ENCODE peak calls at places on chromosomes 4 and X, in eight cellular contexts. S is fibroblast of mammary gland; D is choroid plexus epithelial cell; E is CD4-positive, alpha-beta T cell; U is GM20000; O is nephron progenitor cell; T is heart right ventricle; V is foreskin keratinocyte. G is an unnamed sample.

GRCh38 chr4:65670331-65671031 is at the start of gene EPHA5:
- DNase-seq in S (peak; percentile 56), D (peak; percentile 90), E (no peak), U (peak; percentile 11), O (peak; percentile 83), T (peak; percentile 22), V (peak; percentile 40), G (peak; percentile 16)

GRCh38 chr4:8035371-8035780 is 95.7 kb upstream of the AFAP1 start:
- DNase-seq in S (peak; percentile 6), D (peak; percentile 83), E (no peak), U (no peak), O (no peak), T (no peak), V (no peak), G (no peak)

GRCh38 chr4:4387531-4388311 is 819 bp downstream of the NSG1 start:
- DNase-seq in S (no peak), D (no peak), E (no peak), U (no peak), O (peak; percentile 39), T (no peak), V (no peak), G (no peak)

GRCh38 chrX:82218361-82218760 is 1016.5 kb downstream of the SH3BGRL start:
- DNase-seq in S (peak; percentile 31), D (peak; percentile 24), E (no peak), U (peak; percentile 3), O (no peak), T (no peak), V (no peak), G (peak; percentile 9)

GRCh38 chr4:141246683-141247429 is 26.2 kb downstream of the ZNF330 start:
- DNase-seq in S (no peak), D (peak; percentile 20), E (no peak), U (no peak), O (no peak), T (no peak), V (no peak), G (no peak)

GRCh38 chr4:22410645-22411247 is 105.1 kb downstream of the ADGRA3 start:
- DNase-seq in S (peak; percentile 19), D (peak; percentile 30), E (no peak), U (no peak), O (no peak), T (no peak), V (no peak), G (no peak)

GRCh38 chrX:124981420-124981819 is 338.3 kb upstream of the TEX13C start:
- DNase-seq in S (no peak), D (no peak), E (no peak), U (no peak), O (no peak), T (no peak), V (no peak), G (no peak)

GRCh38 chr4:104491396-104491821 is 3.3 kb downstream of the CXXC4 start:
- DNase-seq in S (peak; percentile 5), D (no peak), E (peak; percentile 11), U (peak; percentile 61), O (peak; percentile 81), T (peak; percentile 16), V (no peak), G (peak; percentile 51)

GRCh38 chrX:20729421-20729820 is 462.7 kb upstream of the RPS6KA3 start:
- DNase-seq in S (peak; percentile 41), D (peak; percentile 2), E (no peak), U (no peak), O (no peak), T (no peak), V (peak; percentile 16), G (no peak)

GRCh38 chrX:38335382-38335781 is 8.1 kb upstream of the RPGR start:
- DNase-seq in S (no peak), D (peak; percentile 36), E (no peak), U (no peak), O (no peak), T (no peak), V (no peak), G (no peak)

GRCh38 chr4:90718926-90719325 is 591.7 kb downstream of the CCSER1 start:
- DNase-seq in S (no peak), D (no peak), E (no peak), U (no peak), O (peak; percentile 8), T (no peak), V (no peak), G (no peak)

GRCh38 chr4:22959483-22959882 is 266.7 kb downstream of the GBA3 start:
- DNase-seq in S (no peak), D (no peak), E (no peak), U (no peak), O (no peak), T (no peak), V (no peak), G (no peak)

GRCh38 chr4:112523764-112524505 is 8.0 kb upstream of the NEUROG2 start:
- DNase-seq in S (no peak), D (no peak), E (peak; percentile 49), U (peak; percentile 88), O (peak; percentile 86), T (no peak), V (no peak), G (peak; percentile 87)

GRCh38 chr4:47525154-47525819 is 40.2 kb downstream of the ATP10D start:
- DNase-seq in S (peak; percentile 94), D (peak; percentile 95), E (no peak), U (no peak), O (no peak), T (peak; percentile 29), V (peak; percentile 78), G (no peak)

GRCh38 chr4:82372502-82372873 is 1.3 kb downstream of the HNRNPD start:
- DNase-seq in S (peak; percentile 25), D (peak; percentile 42), E (peak; percentile 32), U (peak; percentile 34), O (peak; percentile 31), T (peak; percentile 41), V (no peak), G (no peak)

GRCh38 chr4:77015390-77015789 is 60.4 kb downstream of the CCNI start:
- DNase-seq in S (peak; percentile 75), D (peak; percentile 84), E (no peak), U (no peak), O (no peak), T (no peak), V (no peak), G (no peak)

GRCh38 chr4:1502976-1503375 is 96.7 kb upstream of the NKX1-1 start:
- DNase-seq in S (no peak), D (no peak), E (no peak), U (no peak), O (no peak), T (no peak), V (no peak), G (no peak)

GRCh38 chr4:105145913-105146285 is 777 bp upstream of the TET2 start:
- DNase-seq in S (no peak), D (no peak), E (peak; percentile 15), U (peak; percentile 44), O (no peak), T (no peak), V (no peak), G (peak; percentile 34)

GRCh38 chr4:2362286-2363055 is 56.0 kb downstream of the ZFYVE28 start:
- DNase-seq in S (no peak), D (no peak), E (no peak), U (no peak), O (no peak), T (no peak), V (no peak), G (no peak)

GRCh38 chrX:14616301-14616700 is 87.0 kb downstream of the GLRA2 start:
- DNase-seq in S (no peak), D (no peak), E (no peak), U (no peak), O (no peak), T (no peak), V (no peak), G (no peak)

GRCh38 chr4:172900880-172901279 is 267.7 kb upstream of the GALNT7 start:
- DNase-seq in S (no peak), D (no peak), E (no peak), U (no peak), O (no peak), T (no peak), V (no peak), G (no peak)

GRCh38 chrX:99795495-99795894 is 614.6 kb downstream of the PCDH19 start:
- DNase-seq in S (no peak), D (no peak), E (no peak), U (no peak), O (no peak), T (no peak), V (no peak), G (no peak)
- TF ChIP-seq CTCF in S (peak; percentile 12), D (no peak), E (no peak), U (peak; percentile 6), O (no peak), T (no peak), V (no peak), G (no peak)

DNA sequence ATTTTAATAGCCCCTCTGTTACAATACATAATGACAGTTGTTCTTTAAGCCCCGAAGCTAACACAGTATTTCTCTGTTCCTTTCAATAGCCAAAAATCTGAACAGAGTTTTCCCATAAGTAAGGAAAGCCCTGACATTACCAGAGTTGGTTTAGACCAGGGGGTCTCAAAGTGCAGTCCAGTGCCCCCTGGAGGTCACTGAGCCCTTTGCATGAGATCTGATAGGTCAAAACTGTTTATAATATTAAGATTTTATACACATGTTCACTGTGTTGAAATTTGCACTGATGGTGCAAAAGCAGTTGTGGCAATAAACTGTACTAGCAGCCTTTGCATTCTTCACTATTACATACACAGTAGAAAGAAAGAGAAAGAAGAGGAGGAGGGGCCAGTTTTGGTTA is 177.1 kb downstream of the SPANXN3 start:
- DNase-seq in S (no peak), D (no peak), E (no peak), U (no peak), O (no peak), T (no peak), V (no peak), G (no peak)
- TF ChIP-seq CTCF in S (no peak), D (no peak), E (no peak), U (no peak), O (no peak), T (no peak), V (no peak), G (no peak)

DNA sequence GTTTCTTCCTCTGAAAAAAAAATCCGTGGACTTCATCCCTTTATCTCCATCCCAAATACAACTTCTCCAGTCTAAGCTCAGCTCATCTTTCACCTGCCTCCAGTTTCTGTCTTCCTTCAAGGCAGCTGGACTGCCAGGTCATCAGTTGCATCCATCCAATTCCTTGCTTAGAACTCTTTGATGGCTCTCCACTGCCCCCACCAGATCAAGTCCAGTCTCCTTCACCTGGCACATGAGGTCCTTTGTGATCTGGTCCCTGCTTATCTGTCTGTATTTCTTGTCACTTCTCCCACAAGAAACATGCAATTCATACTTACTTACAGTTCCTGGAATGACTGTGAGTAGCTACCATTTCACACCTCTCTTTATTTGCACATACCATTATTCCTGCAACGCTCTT is 33.8 kb downstream of the OTUD6A start:
- DNase-seq in S (peak; percentile 24), D (peak; percentile 38), E (no peak), U (no peak), O (no peak), T (no peak), V (no peak), G (no peak)
- TF ChIP-seq CTCF in S (peak; percentile 29), D (peak; percentile 57), E (no peak), U (no peak), O (no peak), T (peak; percentile 42), V (peak; percentile 55), G (no peak)

GRCh38 chrX:106479920-106480319 is 131.9 kb upstream of the RADX start:
- DNase-seq in S (no peak), D (no peak), E (no peak), U (no peak), O (no peak), T (no peak), V (no peak), G (no peak)

GRCh38 chrX:106484233-106484632 is 127.5 kb upstream of the RADX start:
- DNase-seq in S (no peak), D (no peak), E (no peak), U (peak; percentile 52), O (no peak), T (no peak), V (no peak), G (peak; percentile 35)

GRCh38 chrX:106481341-106481740 is 130.4 kb upstream of the RADX start:
- DNase-seq in S (peak; percentile 53), D (peak; percentile 59), E (no peak), U (peak; percentile 16), O (peak; percentile 54), T (peak; percentile 17), V (peak; percentile 3), G (peak; percentile 20)
- TF ChIP-seq CTCF in S (peak; percentile 81), D (peak; percentile 68), E (peak; percentile 69), U (peak; percentile 56), O (peak; percentile 63), T (peak; percentile 66), V (peak; percentile 73), G (peak; percentile 58)

G was measured in GM10248.